ENCODE peak calls at places on chromosomes 6 and 20, in ten cellular contexts. F, V, B, K, Y, Q, Z, P, L and W are unnamed samples.

GRCh38 chr6:128696651-128697391 is 176.4 kb upstream of the PTPRK start:
- DNase-seq in F (no peak), V (no peak), B (no peak), K (no peak), Y (no peak), Q (no peak), Z (no peak), P (peak; percentile 16), L (no peak), W (no peak)

GRCh38 chr6:166958926-166959861 is 2.8 kb upstream of the RNASET2 start:
- DNase-seq in F (no peak), V (no peak), B (peak; percentile 75), K (no peak), Y (no peak), Q (no peak), Z (no peak), P (no peak), L (peak; percentile 86), W (no peak)

GRCh38 chr20:20199338-20200160 is 147.2 kb downstream of the CFAP61 start:
- DNase-seq in F (no peak), V (no peak), B (no peak), K (no peak), Y (no peak), Q (no peak), Z (no peak), P (no peak), L (no peak), W (no peak)

GRCh38 chr6:157539421-157539822 is 158.4 kb downstream of the ZDHHC14 start:
- DNase-seq in F (no peak), V (no peak), B (no peak), K (no peak), Y (no peak), Q (no peak), Z (no peak), P (no peak), L (no peak), W (no peak)

GRCh38 chr6:153117986-153118886 is 12.8 kb downstream of the RGS17 start:
- DNase-seq in F (no peak), V (no peak), B (no peak), K (peak; percentile 57), Y (no peak), Q (no peak), Z (no peak), P (peak; percentile 21), L (no peak), W (no peak)

GRCh38 chr20:23776067-23776771 is 25.5 kb upstream of the CST1 start:
- DNase-seq in F (no peak), V (no peak), B (no peak), K (no peak), Y (no peak), Q (no peak), Z (no peak), P (no peak), L (no peak), W (no peak)

GRCh38 chr20:5198651-5198924 is 71.8 kb downstream of the CDS2 start:
- DNase-seq in F (no peak), V (no peak), B (no peak), K (no peak), Y (no peak), Q (no peak), Z (no peak), P (no peak), L (no peak), W (peak; percentile 14)

GRCh38 chr6:106608080-106608668 is 21.1 kb downstream of the RTN4IP1 start:
- DNase-seq in F (no peak), V (no peak), B (peak; percentile 79), K (peak; percentile 40), Y (no peak), Q (no peak), Z (no peak), P (peak; percentile 64), L (no peak), W (no peak)

GRCh38 chr6:108587258-108588059 is 26.7 kb downstream of the FOXO3 start:
- DNase-seq in F (no peak), V (no peak), B (peak; percentile 75), K (no peak), Y (peak; percentile 33), Q (no peak), Z (no peak), P (no peak), L (no peak), W (no peak)

GRCh38 chr20:53594068-53595017 is 704 bp upstream of the ZNF217 start:
- DNase-seq in F (peak; percentile 96), V (peak; percentile 98), B (peak; percentile 89), K (no peak), Y (peak; percentile 96), Q (peak; percentile 83), Z (peak; percentile 99), P (peak; percentile 73), L (peak; percentile 99), W (peak; percentile 93)
- TF ChIP-seq POLR2A in F (peak; percentile 81), V (peak; percentile 73), B (peak; percentile 52), K (peak; percentile 36), Y (peak; percentile 64), Q (no peak), Z (peak; percentile 73), P (peak; percentile 18), L (peak; percentile 83), W (peak; percentile 81)

GRCh38 chr20:39676857-39677351 is 714.8 kb downstream of the DHX35 start:
- DNase-seq in F (no peak), V (no peak), B (no peak), K (no peak), Y (no peak), Q (no peak), Z (no peak), P (no peak), L (no peak), W (no peak)
- TF ChIP-seq CTCF in F (peak; percentile 7), V (no peak), B (no peak), K (peak; percentile 30), Y (no peak), Q (peak; percentile 31), Z (no peak), P (no peak), L (no peak), W (no peak)

GRCh38 chr6:43768983-43769525 is 957 bp upstream of the VEGFA start:
- DNase-seq in F (peak; percentile 90), V (no peak), B (no peak), K (no peak), Y (peak; percentile 87), Q (no peak), Z (peak; percentile 86), P (no peak), L (no peak), W (no peak)
- H3K27ac ChIP-seq in F (peak overlapping the region; percentile 89), V (peak overlapping the region; percentile 91), B (no peak overlapping the region), K (no peak overlapping the region), Y (peak overlapping the region; percentile 90), Q (peak overlapping the region; percentile 98), Z (no peak overlapping the region), P (no peak overlapping the region), L (peak overlapping the region; percentile 95), W (peak overlapping the region; percentile 98)

GRCh38 chr6:149545754-149546471 is at the start of gene PPIL4:
- DNase-seq in F (peak; percentile 97), V (peak; percentile 98), B (peak; percentile 89), K (peak; percentile 71), Y (peak; percentile 97), Q (peak; percentile 86), Z (peak; percentile 98), P (peak; percentile 87), L (peak; percentile 91), W (peak; percentile 95)
- TF ChIP-seq POLR2A in F (peak; percentile 68), V (peak; percentile 94), B (peak; percentile 81), K (peak; percentile 94), Y (peak; percentile 51), Q (no peak), Z (peak; percentile 94), P (peak; percentile 48), L (peak; percentile 81), W (peak; percentile 83)

DNA sequence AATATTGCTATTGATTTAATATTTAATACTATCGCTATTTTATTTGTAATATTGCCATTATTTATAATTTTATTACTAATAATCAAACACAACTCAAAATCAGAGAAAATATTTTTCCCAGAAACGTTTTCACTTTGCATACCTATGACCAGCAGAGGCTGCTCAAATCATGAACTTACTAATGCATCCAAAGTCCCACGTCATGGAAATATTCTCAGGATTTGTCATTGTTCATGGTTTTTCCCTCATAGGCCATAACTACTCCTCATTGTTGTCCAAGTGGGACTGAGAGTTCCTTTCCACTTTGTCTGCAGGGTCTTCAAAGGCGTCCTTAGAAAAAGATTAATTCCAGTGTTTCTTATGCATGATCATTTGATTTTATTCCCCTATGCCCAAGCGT is 344.8 kb downstream of the THBS2 start:
- DNase-seq in F (no peak), V (no peak), B (no peak), K (no peak), Y (no peak), Q (no peak), Z (no peak), P (no peak), L (no peak), W (no peak)
- TF ChIP-seq CTCF in F (peak; percentile 53), V (no peak), B (no peak), K (no peak), Y (no peak), Q (peak; percentile 10), Z (peak; percentile 49), P (no peak), L (no peak), W (no peak)

GRCh38 chr6:136859430-136859829 is 37.0 kb downstream of the PEX7 start:
- DNase-seq in F (no peak), V (no peak), B (no peak), K (no peak), Y (no peak), Q (no peak), Z (no peak), P (no peak), L (no peak), W (no peak)
- H3K27ac ChIP-seq in F (no peak overlapping the region), V (no peak overlapping the region), B (no peak overlapping the region), K (no peak overlapping the region), Y (no peak overlapping the region), Q (no peak overlapping the region), Z (no peak overlapping the region), P (no peak overlapping the region), L (no peak overlapping the region), W (no peak overlapping the region)

GRCh38 chr6:93806409-93807270 is 387.3 kb upstream of the EPHA7 start:
- DNase-seq in F (no peak), V (no peak), B (no peak), K (no peak), Y (no peak), Q (no peak), Z (no peak), P (no peak), L (no peak), W (no peak)
- TF ChIP-seq POLR2A in F (no peak), V (no peak), B (no peak), K (no peak), Y (no peak), Q (no peak), Z (no peak), P (no peak), L (no peak), W (no peak)